ENCODE peak calls at places on chromosomes 16 and 17, in six cellular contexts. X is activated CD4-positive, CD25-positive, alpha-beta regulatory T cell; Q is skeletal muscle cell; S is T-helper 1 cell; A is NCI-H1417 treated with DMSO at 0.1 percent for 48 hours; F is KBM-7. N is an unnamed sample.
A peak's percentile ranks its signal among the peaks of the same experiment; 100 is the strongest.

GRCh38 chr17:66739553-66739952 is 95.4 kb upstream of the CACNG5 start:
- DNase-seq in X (no peak), Q (no peak), S (no peak), A (no peak), F (no peak), N (peak; percentile 57)

GRCh38 chr16:87461466-87461975 is 31.3 kb downstream of the ZCCHC14 start:
- DNase-seq in X (no peak), Q (no peak), S (no peak), A (peak; percentile 26), F (no peak), N (no peak)

GRCh38 chr17:17041018-17041521 is 1.2 kb upstream of the MPRIP start:
- DNase-seq in X (no peak), Q (peak; percentile 62), S (no peak), A (no peak), F (no peak), N (no peak)

GRCh38 chr16:85384831-85385462 is 228.2 kb upstream of the GSE1 start:
- DNase-seq in X (no peak), Q (no peak), S (no peak), A (no peak), F (no peak), N (no peak)

GRCh38 chr17:67574658-67575293 is 143.0 kb upstream of the NOL11 start:
- DNase-seq in X (no peak), Q (no peak), S (no peak), A (no peak), F (no peak), N (no peak)

GRCh38 chr16:1276580-1276878 is 20.7 kb downstream of the TPSD1 start:
- DNase-seq in X (no peak), Q (no peak), S (no peak), A (no peak), F (no peak), N (no peak)

GRCh38 chr17:8436169-8436932 is 667 bp downstream of the NDEL1 start:
- DNase-seq in X (peak; percentile 40), Q (no peak), S (peak; percentile 55), A (no peak), F (peak; percentile 64), N (peak; percentile 18)

GRCh38 chr17:74862919-74863318 is 3.2 kb upstream of the GRIN2C start:
- DNase-seq in X (no peak), Q (no peak), S (no peak), A (no peak), F (no peak), N (no peak)

GRCh38 chr16:56109205-56109604 is 82.1 kb upstream of the GNAO1 start:
- DNase-seq in X (no peak), Q (no peak), S (no peak), A (no peak), F (no peak), N (no peak)

GRCh38 chr17:4219241-4219640 is 44.5 kb downstream of the ANKFY1 start:
- DNase-seq in X (no peak), Q (no peak), S (no peak), A (no peak), F (no peak), N (no peak)

GRCh38 chr17:5226940-5227878 is 7.5 kb downstream of the SCIMP start:
- DNase-seq in X (no peak), Q (no peak), S (no peak), A (no peak), F (peak; percentile 14), N (no peak)

GRCh38 chr16:4272114-4272954 is 489 bp downstream of the TFAP4 start:
- DNase-seq in X (no peak), Q (no peak), S (peak; percentile 44), A (no peak), F (peak; percentile 66), N (peak; percentile 39)

GRCh38 chr17:58692239-58693055 is at the start of gene RAD51C:
- DNase-seq in X (peak; percentile 71), Q (peak; percentile 48), S (peak; percentile 72), A (no peak), F (peak; percentile 94), N (peak; percentile 94)

GRCh38 chr17:33871720-33872535 is 383.2 kb upstream of the CCL2 start:
- DNase-seq in X (no peak), Q (no peak), S (no peak), A (no peak), F (no peak), N (no peak)

GRCh38 chr17:63095459-63095858 is 129.4 kb downstream of the TANC2 start:
- DNase-seq in X (no peak), Q (no peak), S (no peak), A (no peak), F (no peak), N (no peak)

GRCh38 chr16:27730703-27731220 is 180.8 kb downstream of the KATNIP start:
- DNase-seq in X (no peak), Q (no peak), S (no peak), A (no peak), F (no peak), N (no peak)

GRCh38 chr17:59859444-59860025 is 33.2 kb downstream of the TUBD1 start:
- DNase-seq in X (no peak), Q (no peak), S (no peak), A (no peak), F (peak; percentile 49), N (peak; percentile 81)

GRCh38 chr17:50219939-50220465 is 18.6 kb upstream of the COL1A1 start:
- DNase-seq in X (no peak), Q (no peak), S (no peak), A (no peak), F (no peak), N (no peak)

GRCh38 chr17:8494506-8495111 is 58.9 kb downstream of the NDEL1 start:
- DNase-seq in X (no peak), Q (no peak), S (no peak), A (no peak), F (no peak), N (no peak)

GRCh38 chr16:85396879-85397871 is 215.9 kb upstream of the GSE1 start:
- DNase-seq in X (no peak), Q (no peak), S (no peak), A (no peak), F (no peak), N (no peak)

GRCh38 chr16:10895053-10895946 is 18.3 kb downstream of the CIITA start:
- DNase-seq in X (no peak), Q (peak; percentile 4), S (peak; percentile 25), A (no peak), F (peak; percentile 49), N (peak; percentile 24)

GRCh38 chr16:77424841-77425604 is 9.8 kb downstream of the ADAMTS18 start:
- DNase-seq in X (no peak), Q (no peak), S (no peak), A (no peak), F (no peak), N (no peak)

GRCh38 chr17:71959129-71959528 is 161.7 kb upstream of the SOX9 start:
- DNase-seq in X (no peak), Q (no peak), S (no peak), A (no peak), F (peak; percentile 5), N (peak; percentile 25)